ENCODE peak calls at places on chromosomes 12 and 14, in five cellular contexts. One of them, this sample, is unnamed. For H3K27me3, the result is how much of the 10 kb centered on the place peaks cover.

GRCh38 chr12:12236896-12237295 is 29.9 kb downstream of the LRP6 start:
- DNase-seq in neural progenitor cell: peak
- DNase-seq in WERI-Rb-1: no peak
- DNase-seq in effector memory CD4-positive, alpha-beta T cell: no peak
- DNase-seq in NT2/D1: peak
- DNase-seq in this sample: no peak

GRCh38 chr12:102535306-102535705 is 54.9 kb upstream of the IGF1 start:
- DNase-seq in NT2/D1: no peak
- DNase-seq in neural progenitor cell: no peak
- DNase-seq in effector memory CD4-positive, alpha-beta T cell: no peak
- DNase-seq in WERI-Rb-1: no peak
- DNase-seq in this sample: no peak

GRCh38 chr12:18969512-18969911 is 160.0 kb upstream of the PLEKHA5 start:
- DNase-seq in WERI-Rb-1: no peak
- DNase-seq in NT2/D1: no peak
- DNase-seq in effector memory CD4-positive, alpha-beta T cell: no peak
- DNase-seq in neural progenitor cell: no peak
- DNase-seq in this sample: no peak

GRCh38 chr14:103576371-103577024 is 13.7 kb downstream of the COA8 start:
- DNase-seq in neural progenitor cell: peak
- DNase-seq in WERI-Rb-1: peak
- DNase-seq in NT2/D1: no peak
- DNase-seq in effector memory CD4-positive, alpha-beta T cell: no peak
- DNase-seq in this sample: peak

GRCh38 chr12:28446031-28446430 is 255.8 kb downstream of the CCDC91 start:
- DNase-seq in effector memory CD4-positive, alpha-beta T cell: no peak
- DNase-seq in NT2/D1: no peak
- DNase-seq in neural progenitor cell: no peak
- DNase-seq in WERI-Rb-1: no peak
- DNase-seq in this sample: no peak

GRCh38 chr14:74909911-74910310 is 13.1 kb downstream of the RPS6KL1 start:
- DNase-seq in effector memory CD4-positive, alpha-beta T cell: no peak
- DNase-seq in neural progenitor cell: no peak
- DNase-seq in WERI-Rb-1: no peak
- DNase-seq in NT2/D1: no peak
- DNase-seq in this sample: no peak

GRCh38 chr12:129394416-129394815 is 509.4 kb downstream of the TMEM132D start:
- DNase-seq in WERI-Rb-1: no peak
- DNase-seq in NT2/D1: no peak
- DNase-seq in effector memory CD4-positive, alpha-beta T cell: no peak
- DNase-seq in neural progenitor cell: no peak
- DNase-seq in this sample: no peak

GRCh38 chr14:44901696-44902095 is 60.1 kb downstream of the KLHL28 start:
- DNase-seq in WERI-Rb-1: no peak
- DNase-seq in NT2/D1: no peak
- DNase-seq in effector memory CD4-positive, alpha-beta T cell: no peak
- DNase-seq in neural progenitor cell: no peak
- DNase-seq in this sample: no peak

GRCh38 chr12:11773889-11774677 is 124.6 kb downstream of the ETV6 start:
- DNase-seq in effector memory CD4-positive, alpha-beta T cell: no peak
- DNase-seq in WERI-Rb-1: no peak
- DNase-seq in neural progenitor cell: no peak
- DNase-seq in NT2/D1: no peak
- DNase-seq in this sample: no peak

GRCh38 chr12:58888131-58888783 is 32.0 kb downstream of the LRIG3 start:
- DNase-seq in effector memory CD4-positive, alpha-beta T cell: no peak
- DNase-seq in neural progenitor cell: no peak
- DNase-seq in NT2/D1: no peak
- DNase-seq in WERI-Rb-1: peak
- DNase-seq in this sample: no peak

GRCh38 chr14:74551431-74551830 is 57.9 kb downstream of the ISCA2 start:
- DNase-seq in NT2/D1: no peak
- DNase-seq in neural progenitor cell: peak
- DNase-seq in effector memory CD4-positive, alpha-beta T cell: no peak
- DNase-seq in WERI-Rb-1: no peak
- DNase-seq in this sample: no peak

GRCh38 chr14:61668267-61668666 is 27.0 kb upstream of the HIF1A start:
- DNase-seq in NT2/D1: no peak
- DNase-seq in WERI-Rb-1: no peak
- DNase-seq in effector memory CD4-positive, alpha-beta T cell: no peak
- DNase-seq in neural progenitor cell: no peak
- DNase-seq in this sample: no peak

GRCh38 chr14:25009891-25010290 is 40.1 kb downstream of the STXBP6 start:
- DNase-seq in effector memory CD4-positive, alpha-beta T cell: no peak
- DNase-seq in WERI-Rb-1: no peak
- DNase-seq in NT2/D1: peak
- DNase-seq in neural progenitor cell: peak
- DNase-seq in this sample: no peak

GRCh38 chr12:108004368-108004767 is 124.7 kb upstream of the WSCD2 start:
- DNase-seq in NT2/D1: peak
- DNase-seq in neural progenitor cell: peak
- DNase-seq in effector memory CD4-positive, alpha-beta T cell: no peak
- DNase-seq in WERI-Rb-1: no peak
- DNase-seq in this sample: no peak

GRCh38 chr12:108825205-108825950 is 32.0 kb downstream of the SSH1 start:
- DNase-seq in NT2/D1: no peak
- DNase-seq in effector memory CD4-positive, alpha-beta T cell: no peak
- DNase-seq in neural progenitor cell: no peak
- DNase-seq in WERI-Rb-1: no peak
- DNase-seq in this sample: no peak

GRCh38 chr12:114662512-114663177 is 21.3 kb downstream of the TBX3 start:
- DNase-seq in NT2/D1: no peak
- DNase-seq in neural progenitor cell: peak
- DNase-seq in effector memory CD4-positive, alpha-beta T cell: peak
- DNase-seq in WERI-Rb-1: peak
- DNase-seq in this sample: peak

GRCh38 chr12:101925352-101925751 is 48.0 kb downstream of the DRAM1 start:
- DNase-seq in NT2/D1: no peak
- DNase-seq in effector memory CD4-positive, alpha-beta T cell: no peak
- DNase-seq in neural progenitor cell: no peak
- DNase-seq in WERI-Rb-1: no peak
- DNase-seq in this sample: no peak

GRCh38 chr12:132356686-132357622 is 27.6 kb upstream of the GALNT9 start:
- DNase-seq in WERI-Rb-1: peak
- DNase-seq in neural progenitor cell: no peak
- DNase-seq in effector memory CD4-positive, alpha-beta T cell: no peak
- DNase-seq in NT2/D1: peak
- DNase-seq in this sample: no peak

GRCh38 chr12:89556976-89557375 is 31.1 kb upstream of the POC1B start:
- DNase-seq in WERI-Rb-1: no peak
- DNase-seq in effector memory CD4-positive, alpha-beta T cell: no peak
- DNase-seq in NT2/D1: no peak
- DNase-seq in neural progenitor cell: no peak
- DNase-seq in this sample: no peak

GRCh38 chr14:32049361-32050103 is 27.6 kb upstream of the ARHGAP5 start:
- DNase-seq in effector memory CD4-positive, alpha-beta T cell: no peak
- DNase-seq in WERI-Rb-1: no peak
- DNase-seq in NT2/D1: no peak
- DNase-seq in neural progenitor cell: no peak
- DNase-seq in this sample: no peak

GRCh38 chr12:62533087-62533754 is 66.6 kb downstream of the MON2 start:
- DNase-seq in NT2/D1: no peak
- DNase-seq in neural progenitor cell: no peak
- DNase-seq in effector memory CD4-positive, alpha-beta T cell: no peak
- DNase-seq in WERI-Rb-1: no peak
- DNase-seq in this sample: no peak

GRCh38 chr12:19263666-19264065 is 134.1 kb downstream of the PLEKHA5 start:
- DNase-seq in WERI-Rb-1: no peak
- DNase-seq in neural progenitor cell: peak
- DNase-seq in effector memory CD4-positive, alpha-beta T cell: no peak
- DNase-seq in NT2/D1: peak
- DNase-seq in this sample: no peak

GRCh38 chr12:28583771-28584261 is 393.6 kb downstream of the CCDC91 start:
- DNase-seq in NT2/D1: no peak
- DNase-seq in effector memory CD4-positive, alpha-beta T cell: no peak
- DNase-seq in neural progenitor cell: no peak
- DNase-seq in WERI-Rb-1: no peak
- DNase-seq in this sample: no peak

GRCh38 chr12:4960030-4960429 is 50.3 kb downstream of the KCNA1 start:
- DNase-seq in neural progenitor cell: peak
- DNase-seq in WERI-Rb-1: no peak
- DNase-seq in NT2/D1: no peak
- DNase-seq in effector memory CD4-positive, alpha-beta T cell: no peak
- DNase-seq in this sample: no peak
- H3K27me3 ChIP-seq in neural progenitor cell: under half
- H3K27me3 ChIP-seq in WERI-Rb-1: under half
- H3K27me3 ChIP-seq in NT2/D1: under half
- H3K27me3 ChIP-seq in effector memory CD4-positive, alpha-beta T cell: under half
- H3K27me3 ChIP-seq in this sample: under half

GRCh38 chr12:122102331-122102730 is 23.8 kb downstream of the MLXIP start:
- DNase-seq in WERI-Rb-1: no peak
- DNase-seq in neural progenitor cell: no peak
- DNase-seq in NT2/D1: no peak
- DNase-seq in effector memory CD4-positive, alpha-beta T cell: no peak
- DNase-seq in this sample: no peak

GRCh38 chr12:122097641-122098364 is 19.2 kb downstream of the MLXIP start:
- DNase-seq in NT2/D1: no peak
- DNase-seq in neural progenitor cell: no peak
- DNase-seq in WERI-Rb-1: no peak
- DNase-seq in effector memory CD4-positive, alpha-beta T cell: no peak
- DNase-seq in this sample: peak

GRCh38 chr12:122100568-122100967 is 22.0 kb downstream of the MLXIP start:
- DNase-seq in NT2/D1: no peak
- DNase-seq in neural progenitor cell: no peak
- DNase-seq in effector memory CD4-positive, alpha-beta T cell: no peak
- DNase-seq in WERI-Rb-1: no peak
- DNase-seq in this sample: no peak

GRCh38 chr12:122099280-122099749 is 20.8 kb downstream of the MLXIP start:
- DNase-seq in WERI-Rb-1: no peak
- DNase-seq in NT2/D1: no peak
- DNase-seq in neural progenitor cell: no peak
- DNase-seq in effector memory CD4-positive, alpha-beta T cell: no peak
- DNase-seq in this sample: no peak

DNA sequence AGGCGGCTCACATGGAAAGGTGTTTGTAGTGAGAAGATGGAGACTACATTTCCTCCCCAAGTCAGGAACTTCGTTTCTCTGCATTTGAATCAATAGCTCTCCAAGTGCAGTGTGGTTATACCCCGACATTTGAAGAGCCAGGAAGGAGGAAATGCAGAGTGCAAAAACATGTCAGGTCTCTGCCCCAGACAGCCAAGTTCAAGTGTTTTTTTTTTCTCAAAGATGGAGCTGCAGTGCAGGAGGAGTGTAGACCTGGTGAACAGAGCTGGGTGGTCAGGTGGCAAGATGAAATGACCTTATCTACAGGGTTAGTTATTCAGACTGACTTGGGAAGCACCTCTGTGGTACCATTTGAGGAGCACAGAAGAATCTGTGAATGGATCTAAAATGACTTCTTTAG is 21.3 kb downstream of the MLXIP start:
- DNase-seq in effector memory CD4-positive, alpha-beta T cell: no peak
- DNase-seq in WERI-Rb-1: no peak
- DNase-seq in NT2/D1: no peak
- DNase-seq in neural progenitor cell: no peak
- DNase-seq in this sample: no peak
- H3K4me3 ChIP-seq in effector memory CD4-positive, alpha-beta T cell: no peak
- H3K4me3 ChIP-seq in WERI-Rb-1: no peak
- H3K4me3 ChIP-seq in NT2/D1: no peak
- H3K4me3 ChIP-seq in neural progenitor cell: no peak
- H3K4me3 ChIP-seq in this sample: no peak

GRCh38 chr12:80712866-80713265 is 3.8 kb upstream of the MYF5 start:
- DNase-seq in neural progenitor cell: no peak
- DNase-seq in WERI-Rb-1: no peak
- DNase-seq in effector memory CD4-positive, alpha-beta T cell: no peak
- DNase-seq in NT2/D1: no peak
- DNase-seq in this sample: no peak

GRCh38 chr12:80714846-80715245 is 1.9 kb upstream of the MYF5 start:
- DNase-seq in NT2/D1: no peak
- DNase-seq in WERI-Rb-1: no peak
- DNase-seq in neural progenitor cell: no peak
- DNase-seq in effector memory CD4-positive, alpha-beta T cell: no peak
- DNase-seq in this sample: no peak

GRCh38 chr12:80713419-80713818 is 3.3 kb upstream of the MYF5 start:
- DNase-seq in NT2/D1: no peak
- DNase-seq in WERI-Rb-1: no peak
- DNase-seq in neural progenitor cell: no peak
- DNase-seq in effector memory CD4-positive, alpha-beta T cell: no peak
- DNase-seq in this sample: no peak

GRCh38 chr12:80715850-80716249 is 862 bp upstream of the MYF5 start:
- DNase-seq in WERI-Rb-1: no peak
- DNase-seq in effector memory CD4-positive, alpha-beta T cell: no peak
- DNase-seq in neural progenitor cell: no peak
- DNase-seq in NT2/D1: no peak
- DNase-seq in this sample: no peak

GRCh38 chr12:80714055-80714454 is 2.7 kb upstream of the MYF5 start:
- DNase-seq in neural progenitor cell: peak
- DNase-seq in WERI-Rb-1: no peak
- DNase-seq in NT2/D1: no peak
- DNase-seq in effector memory CD4-positive, alpha-beta T cell: no peak
- DNase-seq in this sample: no peak
- H3K27me3 ChIP-seq in neural progenitor cell: half or more
- H3K27me3 ChIP-seq in WERI-Rb-1: under half
- H3K27me3 ChIP-seq in NT2/D1: under half
- H3K27me3 ChIP-seq in effector memory CD4-positive, alpha-beta T cell: under half
- H3K27me3 ChIP-seq in this sample: half or more

GRCh38 chr14:54117401-54117800 is 160.8 kb upstream of the BMP4 start:
- DNase-seq in NT2/D1: no peak
- DNase-seq in WERI-Rb-1: no peak
- DNase-seq in effector memory CD4-positive, alpha-beta T cell: no peak
- DNase-seq in neural progenitor cell: no peak
- DNase-seq in this sample: no peak

GRCh38 chr14:54116972-54117371 is 160.3 kb upstream of the BMP4 start:
- DNase-seq in neural progenitor cell: no peak
- DNase-seq in NT2/D1: no peak
- DNase-seq in WERI-Rb-1: no peak
- DNase-seq in effector memory CD4-positive, alpha-beta T cell: no peak
- DNase-seq in this sample: no peak

GRCh38 chr14:54120260-54120659 is 163.6 kb upstream of the BMP4 start:
- DNase-seq in neural progenitor cell: no peak
- DNase-seq in WERI-Rb-1: no peak
- DNase-seq in NT2/D1: no peak
- DNase-seq in effector memory CD4-positive, alpha-beta T cell: no peak
- DNase-seq in this sample: no peak

GRCh38 chr14:54116163-54116562 is 159.5 kb upstream of the BMP4 start:
- DNase-seq in neural progenitor cell: no peak
- DNase-seq in WERI-Rb-1: no peak
- DNase-seq in effector memory CD4-positive, alpha-beta T cell: no peak
- DNase-seq in NT2/D1: no peak
- DNase-seq in this sample: no peak

DNA sequence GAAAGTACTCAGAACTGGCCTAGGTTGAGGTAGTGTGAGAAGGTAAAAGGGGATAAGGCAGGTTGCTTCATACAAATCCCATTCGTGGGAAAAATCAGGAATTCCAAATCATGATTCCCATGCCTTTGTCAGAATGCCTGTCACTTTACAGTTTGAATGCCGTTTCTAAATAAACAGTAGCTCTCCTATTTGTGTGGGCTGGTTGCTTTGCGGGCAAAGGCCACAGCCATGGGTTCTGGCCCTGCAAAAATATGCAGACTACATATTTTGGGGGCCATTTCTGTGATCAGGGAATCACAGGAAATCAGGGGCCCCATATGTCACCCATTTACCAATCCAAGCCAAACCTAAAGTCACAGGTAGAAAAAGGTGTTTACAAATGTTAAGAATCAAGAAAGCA is 161.3 kb upstream of the BMP4 start:
- DNase-seq in neural progenitor cell: no peak
- DNase-seq in NT2/D1: no peak
- DNase-seq in WERI-Rb-1: no peak
- DNase-seq in effector memory CD4-positive, alpha-beta T cell: no peak
- DNase-seq in this sample: no peak
- H3K4me3 ChIP-seq in neural progenitor cell: no peak
- H3K4me3 ChIP-seq in NT2/D1: no peak
- H3K4me3 ChIP-seq in WERI-Rb-1: no peak
- H3K4me3 ChIP-seq in effector memory CD4-positive, alpha-beta T cell: no peak
- H3K4me3 ChIP-seq in this sample: no peak

This sample was measured in SK-N-SH.